ENCODE peak calls at places on chromosomes 12 and 14, in seven cellular contexts. J is heart left ventricle, H is adrenal gland, W is spleen, B is Peyer's patch, N is ovary, A is transverse colon. U is an unnamed sample.

GRCh38 chr14:72774141-72774540 is 119.8 kb downstream of the DPF3 start:
- DNase-seq in J (no peak), H (no peak), W (no peak), B (no peak), N (no peak), A (no peak), U (no peak)

GRCh38 chr14:69612014-69612758 is 790 bp downstream of the SUSD6 start:
- DNase-seq in J (peak; percentile 37), H (no peak), W (peak; percentile 91), B (peak; percentile 50), N (peak; percentile 40), A (peak; percentile 50), U (peak; percentile 33)

GRCh38 chr14:89720741-89721315 is 233.7 kb downstream of the EFCAB11 start:
- DNase-seq in J (peak; percentile 30), H (peak; percentile 66), W (peak; percentile 90), B (peak; percentile 76), N (no peak), A (peak; percentile 43), U (no peak)

GRCh38 chr12:101967506-101967905 is 90.1 kb downstream of the DRAM1 start:
- DNase-seq in J (no peak), H (no peak), W (no peak), B (no peak), N (no peak), A (no peak), U (no peak)

GRCh38 chr12:83365317-83365716 is 678.6 kb downstream of the TMTC2 start:
- DNase-seq in J (no peak), H (no peak), W (no peak), B (no peak), N (no peak), A (no peak), U (no peak)

GRCh38 chr12:108720757-108721514 is 10.4 kb downstream of the CORO1C start:
- DNase-seq in J (no peak), H (no peak), W (no peak), B (no peak), N (no peak), A (no peak), U (no peak)

GRCh38 chr12:116397148-116397547 is 119.7 kb upstream of the MED13L start:
- DNase-seq in J (no peak), H (no peak), W (no peak), B (no peak), N (no peak), A (no peak), U (no peak)

GRCh38 chr12:93018610-93019009 is 89.5 kb upstream of the EEA1 start:
- DNase-seq in J (no peak), H (no peak), W (no peak), B (no peak), N (no peak), A (peak; percentile 41), U (no peak)

GRCh38 chr14:92880351-92880750 is 42.6 kb upstream of the CHGA start:
- DNase-seq in J (no peak), H (no peak), W (no peak), B (no peak), N (no peak), A (no peak), U (no peak)

GRCh38 chr12:81377771-81378170 is 299.9 kb downstream of the ACSS3 start:
- DNase-seq in J (no peak), H (no peak), W (no peak), B (no peak), N (no peak), A (no peak), U (no peak)

GRCh38 chr12:109879332-109880048 is 851 bp downstream of the GLTP start:
- DNase-seq in J (peak; percentile 13), H (no peak), W (no peak), B (no peak), N (no peak), A (no peak), U (no peak)

GRCh38 chr12:100371146-100371545 is 14.3 kb downstream of the SLC17A8 start:
- DNase-seq in J (no peak), H (no peak), W (no peak), B (no peak), N (no peak), A (no peak), U (no peak)

GRCh38 chr14:54814076-54814475 is 88.5 kb downstream of the GCH1 start:
- DNase-seq in J (no peak), H (peak; percentile 51), W (no peak), B (no peak), N (no peak), A (no peak), U (no peak)
- TF ChIP-seq CTCF in J (no peak), H (no peak), W (no peak), B (no peak), N (no peak), A (no peak), U (no peak)

GRCh38 chr14:68402525-68403101 is 390.3 kb downstream of the ZFP36L1 start:
- DNase-seq in J (no peak), H (no peak), W (no peak), B (no peak), N (no peak), A (no peak), U (no peak)
- TF ChIP-seq POLR2A in J (no peak), H (no peak), W (no peak), B (no peak), N (no peak), A (no peak), U (no peak)

GRCh38 chr14:21852061-21852664 is 178.5 kb upstream of the OR4E1 start:
- DNase-seq in J (no peak), H (no peak), W (peak; percentile 81), B (peak; percentile 47), N (no peak), A (peak; percentile 48), U (no peak)
- TF ChIP-seq CTCF in J (peak; percentile 46), H (peak; percentile 12), W (peak; percentile 6), B (peak; percentile 49), N (no peak), A (peak; percentile 55), U (no peak)

DNA sequence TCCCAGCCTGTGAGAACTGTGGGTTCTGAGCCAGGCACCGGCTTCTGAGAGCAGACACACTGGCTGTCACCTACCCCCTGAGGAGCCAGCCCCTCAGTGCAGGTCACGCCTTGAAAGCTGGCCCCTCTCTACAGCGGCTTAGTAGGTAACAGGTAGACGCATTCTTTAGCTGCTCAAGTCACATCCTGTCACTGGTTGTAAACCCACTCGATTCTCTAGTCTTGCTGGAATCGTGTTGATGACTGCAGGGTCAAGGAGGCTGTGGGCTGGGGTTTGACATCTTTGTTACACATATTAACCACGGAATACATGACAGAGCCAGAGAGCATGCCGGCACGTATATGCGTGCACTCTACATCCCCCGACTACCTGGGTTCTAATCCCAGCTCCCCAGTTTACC is 210.6 kb downstream of the ETV6 start:
- DNase-seq in J (no peak), H (no peak), W (no peak), B (no peak), N (no peak), A (no peak), U (no peak)
- TF ChIP-seq POLR2A in J (no peak), H (no peak), W (no peak), B (no peak), N (no peak), A (no peak), U (no peak)

GRCh38 chr14:67695394-67695949 is at the start of gene RDH11:
- DNase-seq in J (peak; percentile 85), H (peak; percentile 96), W (peak; percentile 94), B (peak; percentile 82), N (peak; percentile 81), A (peak; percentile 90), U (peak; percentile 80)
- TF ChIP-seq CTCF in J (no peak), H (no peak), W (no peak), B (no peak), N (no peak), A (no peak), U (no peak)

GRCh38 chr12:71662861-71663560 is 637 bp downstream of the ZFC3H1 start:
- DNase-seq in J (peak; percentile 56), H (peak; percentile 78), W (peak; percentile 94), B (peak; percentile 57), N (peak; percentile 70), A (peak; percentile 73), U (peak; percentile 42)
- TF ChIP-seq POLR2A in J (peak; percentile 4), H (peak; percentile 68), W (no peak), B (peak; percentile 53), N (no peak), A (peak; percentile 27), U (no peak)

GRCh38 chr12:6807170-6807569 is 14.5 kb upstream of the GPR162 start:
- DNase-seq in J (no peak), H (no peak), W (no peak), B (no peak), N (no peak), A (no peak), U (no peak)
- TF ChIP-seq CTCF in J (no peak), H (no peak), W (no peak), B (no peak), N (no peak), A (no peak), U (no peak)

DNA sequence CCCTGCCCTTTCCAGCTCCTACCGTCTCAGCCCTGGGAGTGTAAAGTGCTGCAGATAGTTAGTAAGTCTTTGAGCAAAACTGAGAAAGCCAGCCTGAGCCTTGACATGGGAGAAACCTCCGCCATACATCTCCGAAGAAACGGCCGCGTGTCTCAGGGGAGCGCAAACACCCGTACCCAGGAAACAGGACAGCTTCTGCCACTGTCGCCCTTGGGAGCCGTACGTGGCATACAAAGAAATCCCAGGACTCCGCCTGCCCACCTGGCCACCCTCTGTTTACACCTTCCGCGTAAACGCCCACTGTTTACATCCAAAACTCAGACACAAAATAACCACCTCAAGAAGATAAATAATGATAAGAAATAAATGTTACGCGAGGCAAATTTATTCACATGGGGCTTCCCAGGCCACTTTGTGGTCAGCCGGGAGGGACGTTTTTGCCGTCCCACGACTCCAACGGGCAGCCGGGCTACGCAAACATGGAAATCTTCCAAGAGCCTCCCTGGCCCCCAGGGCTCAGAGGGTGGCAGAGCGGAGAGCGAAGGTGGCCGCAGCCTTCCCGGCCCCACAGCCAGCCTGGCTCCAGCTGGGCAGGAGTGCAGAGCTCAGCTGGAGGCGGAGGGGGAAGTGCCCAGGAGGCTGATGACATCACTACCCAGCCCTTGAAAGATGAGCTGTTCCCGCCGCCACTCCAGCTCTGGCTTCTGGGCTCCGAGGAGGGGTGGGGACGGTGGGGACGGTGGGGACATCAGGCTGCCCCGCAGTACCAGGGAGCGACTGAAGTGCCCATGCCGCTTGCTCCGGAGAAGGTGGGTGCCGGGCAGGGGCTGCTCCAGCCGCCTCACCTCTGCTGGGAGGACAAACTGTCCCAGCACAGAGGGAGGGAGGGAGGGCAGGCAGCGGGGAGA is at the start of gene BDKRB2:
- DNase-seq in J (peak; percentile 45), H (peak; percentile 89), W (peak; percentile 74), B (no peak), N (peak; percentile 56), A (peak; percentile 82), U (peak; percentile 61)
- TF ChIP-seq POLR2A in J (no peak), H (peak; percentile 48), W (no peak), B (peak; percentile 90), N (peak; percentile 35), A (peak; percentile 95), U (peak; percentile 79)

DNA sequence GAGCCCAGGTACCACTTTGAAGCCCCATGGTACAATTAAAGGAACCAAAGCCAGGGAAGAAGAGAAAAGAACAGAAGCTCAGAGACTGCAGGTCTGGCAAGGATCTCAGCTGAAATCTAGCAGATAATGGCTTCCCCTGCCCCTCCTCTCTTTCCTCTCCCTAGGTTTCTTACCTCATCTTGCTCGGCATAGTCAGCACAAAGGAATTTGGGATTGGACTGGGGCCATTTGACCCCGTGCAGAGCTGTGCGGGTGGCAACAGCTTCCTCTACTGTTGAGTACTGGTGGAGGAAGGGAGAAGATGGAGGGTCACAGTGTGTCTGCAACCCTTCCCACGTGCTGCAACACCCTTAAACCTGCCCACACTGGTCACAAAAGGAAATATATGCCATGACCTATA is 4.7 kb upstream of the CDH24 start:
- DNase-seq in J (peak; percentile 56), H (peak; percentile 97), W (no peak), B (no peak), N (peak; percentile 72), A (peak; percentile 43), U (peak; percentile 88)
- TF ChIP-seq CTCF in J (no peak), H (no peak), W (no peak), B (no peak), N (no peak), A (no peak), U (no peak)